ENCODE peak calls at places on chromosomes 6 and 20, in nine cellular contexts. R is NB4, B is HepG2, N is GM13976, Z is fibroblast of pulmonary artery, D is choroid plexus epithelial cell, O is heart right ventricle, C is pancreas, H is endothelial cell. K is an unnamed sample.

GRCh38 chr6:31083742-31084354 is 28.5 kb downstream of the C6orf15 start:
- DNase-seq in R (peak; percentile 79), B (peak; percentile 34), N (peak; percentile 41), Z (peak; percentile 72), D (peak; percentile 90), O (peak; percentile 53), C (peak; percentile 37), H (peak; percentile 64), K (no peak)

GRCh38 chr20:16785221-16785620 is 37.1 kb downstream of the OTOR start:
- DNase-seq in R (no peak), B (no peak), N (no peak), Z (peak; percentile 61), D (peak; percentile 54), O (no peak), C (no peak), H (no peak), K (no peak)

GRCh38 chr6:43455034-43455747 is at the start of gene DLK2:
- DNase-seq in R (no peak), B (no peak), N (peak; percentile 80), Z (no peak), D (no peak), O (no peak), C (no peak), H (peak; percentile 24), K (no peak)

GRCh38 chr20:56628015-56628872 is 862 bp upstream of the TFAP2C start:
- DNase-seq in R (peak; percentile 53), B (no peak), N (peak; percentile 45), Z (no peak), D (peak; percentile 14), O (no peak), C (peak; percentile 21), H (peak; percentile 39), K (peak; percentile 37)

GRCh38 chr20:7272512-7272911 is 505.0 kb downstream of the BMP2 start:
- DNase-seq in R (peak; percentile 20), B (no peak), N (no peak), Z (peak; percentile 8), D (peak; percentile 53), O (no peak), C (no peak), H (no peak), K (no peak)

GRCh38 chr6:167401525-167402194 is 76.8 kb downstream of the TTLL2 start:
- DNase-seq in R (no peak), B (no peak), N (no peak), Z (no peak), D (no peak), O (no peak), C (no peak), H (peak; percentile 11), K (peak; percentile 85)

GRCh38 chr6:34273242-34273805 is 24.5 kb upstream of the SMIM29 start:
- DNase-seq in R (peak; percentile 96), B (peak; percentile 46), N (peak; percentile 53), Z (peak; percentile 68), D (peak; percentile 60), O (peak; percentile 73), C (peak; percentile 64), H (peak; percentile 74), K (peak; percentile 53)

GRCh38 chr20:42118409-42119125 is 500.4 kb upstream of the CHD6 start:
- DNase-seq in R (no peak), B (no peak), N (no peak), Z (no peak), D (no peak), O (no peak), C (no peak), H (no peak), K (no peak)

GRCh38 chr6:2739335-2739734 is 11.4 kb downstream of the MYLK4 start:
- DNase-seq in R (no peak), B (peak; percentile 20), N (no peak), Z (peak; percentile 38), D (peak; percentile 70), O (no peak), C (no peak), H (no peak), K (no peak)

GRCh38 chr20:879626-880025 is 36.5 kb downstream of the ANGPT4 start:
- DNase-seq in R (no peak), B (no peak), N (no peak), Z (no peak), D (no peak), O (no peak), C (no peak), H (no peak), K (no peak)

GRCh38 chr20:58131111-58131510 is 97.3 kb downstream of the ANKRD60 start:
- DNase-seq in R (no peak), B (no peak), N (no peak), Z (no peak), D (peak; percentile 78), O (peak; percentile 14), C (no peak), H (peak; percentile 31), K (no peak)

DNA sequence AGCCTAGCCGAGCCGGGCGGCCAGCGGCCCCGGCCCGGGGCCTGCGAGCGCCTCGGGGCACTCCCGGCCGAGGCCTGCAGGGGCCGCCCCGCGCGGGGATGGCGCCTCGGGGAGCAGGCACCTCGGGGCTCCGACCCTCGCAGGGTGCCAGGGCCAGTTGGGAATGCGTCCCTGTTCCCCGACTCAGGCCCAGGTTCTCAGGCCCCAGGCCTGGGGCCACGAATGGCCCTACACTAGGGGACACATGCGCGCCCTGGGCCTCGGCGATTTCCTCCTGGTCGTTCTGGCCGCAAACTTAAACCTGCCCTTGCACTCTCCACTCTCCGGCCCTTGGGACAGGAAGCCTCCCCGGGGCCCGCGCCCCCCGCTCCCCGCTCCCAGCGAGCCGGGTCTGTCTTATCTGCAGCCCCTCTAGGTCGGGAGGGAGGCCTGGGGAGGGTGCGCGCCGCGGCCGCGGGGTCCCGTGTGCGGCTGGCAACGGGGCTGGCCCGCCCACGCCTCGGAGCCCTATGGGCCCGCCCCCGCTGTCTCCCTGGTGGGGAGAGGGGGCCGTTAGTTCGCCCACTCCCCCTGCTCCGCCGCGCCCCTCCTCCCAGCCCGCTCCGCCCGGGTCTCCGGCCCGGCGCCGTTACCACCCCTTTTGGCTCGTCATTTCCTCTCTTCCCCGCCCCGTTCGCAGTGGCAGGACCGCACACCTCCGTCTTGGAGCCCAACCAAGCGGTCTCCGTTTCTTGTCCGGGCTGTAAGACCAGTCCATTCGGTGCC is 611 bp downstream of the NFYA start:
- DNase-seq in R (peak; percentile 95), B (peak; percentile 86), N (peak; percentile 76), Z (peak; percentile 83), D (peak; percentile 82), O (peak; percentile 90), C (peak; percentile 88), H (peak; percentile 87), K (peak; percentile 95)
- TF ChIP-seq CTCF in R (no peak), B (peak; percentile 13), N (peak; percentile 2), Z (no peak), D (no peak), O (peak; percentile 24), C (peak; percentile 21), H (peak; percentile 79), K (peak; percentile 47)

DNA sequence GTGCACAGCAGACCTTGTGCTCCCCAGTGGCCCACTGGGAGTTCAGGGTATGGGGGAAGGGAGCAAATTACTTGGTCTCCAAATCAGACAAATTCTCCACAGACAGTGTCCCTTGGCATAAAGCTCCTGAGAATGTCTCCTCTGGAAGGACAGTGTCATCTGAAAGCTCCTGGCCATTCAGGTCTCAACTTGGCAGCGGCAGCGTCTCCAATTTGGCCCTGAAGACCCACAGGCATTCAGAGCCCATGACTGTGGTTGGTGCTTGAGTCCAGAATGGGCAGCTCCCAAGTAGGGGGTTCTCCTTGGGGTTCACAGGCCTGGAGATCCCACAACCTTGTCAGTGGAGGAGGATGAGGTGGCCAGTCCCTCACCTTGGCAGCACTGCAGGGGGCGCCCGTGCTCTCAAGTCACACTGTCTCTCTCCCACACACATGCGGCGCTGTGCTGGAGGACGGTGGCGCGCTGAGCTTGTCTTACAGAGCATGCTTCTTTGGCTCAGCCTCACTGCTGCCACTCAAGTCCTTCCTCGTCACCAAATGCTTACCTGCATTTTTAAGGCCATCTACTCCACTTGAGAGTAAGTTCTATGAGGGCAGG is 20.7 kb downstream of the DYNLRB1 start:
- DNase-seq in R (peak; percentile 75), B (peak; percentile 41), N (no peak), Z (peak; percentile 49), D (peak; percentile 44), O (peak; percentile 61), C (peak; percentile 55), H (peak; percentile 56), K (no peak)
- TF ChIP-seq CTCF in R (peak; percentile 54), B (peak; percentile 86), N (peak; percentile 59), Z (peak; percentile 46), D (peak; percentile 48), O (peak; percentile 54), C (peak; percentile 14), H (peak; percentile 32), K (no peak)

GRCh38 chr20:38222923-38223742 is 37.4 kb downstream of the KIAA1755 start:
- DNase-seq in R (no peak), B (no peak), N (no peak), Z (no peak), D (no peak), O (no peak), C (no peak), H (no peak), K (no peak)

GRCh38 chr20:38221041-38221589 is 39.4 kb downstream of the KIAA1755 start:
- DNase-seq in R (peak; percentile 80), B (peak; percentile 70), N (peak; percentile 90), Z (peak; percentile 64), D (peak; percentile 68), O (peak; percentile 58), C (peak; percentile 61), H (peak; percentile 94), K (peak; percentile 75)

GRCh38 chr20:38220587-38220986 is 39.9 kb downstream of the KIAA1755 start:
- DNase-seq in R (no peak), B (no peak), N (no peak), Z (no peak), D (no peak), O (no peak), C (no peak), H (no peak), K (no peak)

GRCh38 chr20:38223743-38224100 is 36.8 kb downstream of the KIAA1755 start:
- DNase-seq in R (no peak), B (no peak), N (no peak), Z (no peak), D (no peak), O (no peak), C (no peak), H (no peak), K (no peak)

DNA sequence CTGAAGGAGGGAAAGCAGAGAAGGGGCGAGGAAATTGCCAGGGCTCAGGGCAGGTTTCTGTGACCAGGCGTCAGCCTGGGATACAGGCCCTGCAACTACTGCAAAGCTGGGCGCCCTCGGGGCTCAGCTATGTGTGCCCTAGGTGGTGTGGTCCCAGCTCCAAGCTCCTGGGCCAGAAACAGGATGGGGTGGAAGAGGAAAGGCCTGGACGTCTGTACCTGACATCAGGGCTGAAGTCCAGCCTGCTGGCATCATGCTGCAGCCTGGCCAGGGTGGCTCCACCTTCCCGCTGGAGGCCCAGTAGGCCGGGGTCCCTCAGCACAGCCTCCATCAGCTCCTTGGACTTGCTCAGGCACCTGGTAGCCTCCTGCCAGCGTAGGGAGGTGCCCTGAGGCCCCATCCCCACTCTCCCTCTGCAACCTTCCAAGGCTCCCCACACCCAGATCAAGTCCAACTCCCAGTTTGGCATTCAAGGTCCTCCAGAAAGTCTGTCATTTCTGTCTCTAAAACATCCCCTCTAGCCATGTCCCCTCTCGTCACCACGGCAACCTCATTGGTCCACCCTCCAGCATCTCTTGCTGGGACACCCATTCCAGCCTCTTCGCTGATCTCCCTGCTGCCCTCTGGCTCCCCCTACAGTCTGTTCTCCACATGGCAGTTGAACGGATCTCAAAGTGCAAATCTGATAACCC is 38.2 kb downstream of the KIAA1755 start:
- DNase-seq in R (peak; percentile 76), B (peak; percentile 71), N (peak; percentile 86), Z (peak; percentile 64), D (peak; percentile 62), O (peak; percentile 65), C (peak; percentile 64), H (peak; percentile 82), K (peak; percentile 58)
- TF ChIP-seq CTCF in R (peak; percentile 97), B (peak; percentile 95), N (peak; percentile 91), Z (no peak), D (peak; percentile 98), O (peak; percentile 89), C (peak; percentile 77), H (peak; percentile 88), K (peak; percentile 77)

GRCh38 chr20:33394718-33395117 is 6.6 kb downstream of the CDK5RAP1 start:
- DNase-seq in R (no peak), B (peak; percentile 33), N (no peak), Z (no peak), D (peak; percentile 20), O (no peak), C (no peak), H (no peak), K (no peak)
- TF ChIP-seq CTCF in R (no peak), B (peak; percentile 48), N (no peak), Z (peak; percentile 24), D (peak; percentile 24), O (no peak), C (no peak), H (no peak), K (no peak)